ENCODE peak calls at places on chromosomes 6 and 20, in five cellular contexts. W is IMR-90, F is AG04449, T is transverse colon, M is hepatocyte. I is an unnamed sample.

GRCh38 chr6:84674395-84674794 is 90.0 kb downstream of the TBX18 start:
- DNase-seq in W (no peak), M (no peak), F (no peak), T (no peak), I (no peak)

GRCh38 chr6:107218142-107218541 is 102.8 kb upstream of the BEND3 start:
- DNase-seq in M (no peak), T (no peak), F (no peak), W (no peak), I (no peak)

GRCh38 chr20:37727247-37727956 is 33.6 kb downstream of the CTNNBL1 start:
- DNase-seq in M (peak; percentile 27), F (no peak), W (no peak), T (no peak), I (peak; percentile 25)

GRCh38 chr20:59808729-59809381 is 124.6 kb downstream of the SYCP2 start:
- DNase-seq in W (no peak), F (no peak), M (no peak), T (no peak), I (no peak)

GRCh38 chr20:1813101-1813529 is 82.1 kb upstream of the SIRPA start:
- DNase-seq in F (peak; percentile 71), W (peak; percentile 97), T (peak; percentile 35), M (no peak), I (peak; percentile 96)

GRCh38 chr6:39080246-39080875 is 31.8 kb downstream of the GLP1R start:
- DNase-seq in M (no peak), F (no peak), W (no peak), T (no peak), I (no peak)

GRCh38 chr6:19554356-19555225 is 282.6 kb upstream of the ID4 start:
- DNase-seq in T (no peak), W (no peak), F (no peak), M (peak; percentile 10), I (peak; percentile 11)

GRCh38 chr6:31861150-31861549 is 1.5 kb downstream of the NEU1 start:
- DNase-seq in M (peak; percentile 4), W (no peak), F (no peak), T (no peak), I (no peak)

GRCh38 chr20:19757487-19757972 is 528 bp upstream of the RIN2 start:
- DNase-seq in T (peak; percentile 74), F (no peak), M (peak; percentile 83), W (peak; percentile 70), I (peak; percentile 79)

GRCh38 chr20:7773511-7773910 is 166.7 kb downstream of the HAO1 start:
- DNase-seq in W (no peak), F (no peak), T (no peak), M (no peak), I (peak; percentile 40)

GRCh38 chr6:150093397-150093796 is 24.5 kb upstream of the ULBP3 start:
- DNase-seq in T (no peak), M (no peak), W (no peak), F (no peak), I (no peak)

GRCh38 chr6:17042422-17043147 is 59.3 kb upstream of the STMND1 start:
- DNase-seq in W (peak; percentile 68), F (no peak), T (peak; percentile 66), M (peak; percentile 84), I (peak; percentile 76)

GRCh38 chr6:74567891-74568290 is 638.0 kb downstream of the COL12A1 start:
- DNase-seq in F (no peak), W (no peak), M (no peak), T (no peak), I (no peak)

GRCh38 chr6:5746392-5747140 is 260.2 kb downstream of the NRN1 start:
- DNase-seq in W (no peak), F (no peak), M (no peak), T (no peak), I (no peak)

GRCh38 chr6:29925341-29926080 is 16.8 kb upstream of the HLA-A start:
- DNase-seq in M (no peak), T (no peak), W (no peak), F (no peak), I (no peak)

GRCh38 chr6:53306819-53307347 is 41.9 kb downstream of the ELOVL5 start:
- DNase-seq in F (no peak), W (peak; percentile 49), T (no peak), M (peak; percentile 59), I (no peak)

GRCh38 chr20:33423141-33423834 is 20.3 kb downstream of the SNTA1 start:
- DNase-seq in W (peak; percentile 68), T (peak; percentile 37), M (peak; percentile 56), F (peak; percentile 47), I (peak; percentile 95)

GRCh38 chr20:61930776-61931475 is 134.8 kb downstream of the TAF4 start:
- DNase-seq in M (no peak), T (no peak), W (no peak), F (no peak), I (no peak)

GRCh38 chr6:23036401-23036983 is 467.1 kb downstream of the HDGFL1 start:
- DNase-seq in F (no peak), M (no peak), W (peak; percentile 5), T (no peak), I (no peak)

GRCh38 chr20:37575884-37576283 is 48.2 kb upstream of the BLCAP start:
- DNase-seq in W (no peak), T (no peak), M (no peak), F (no peak), I (no peak)

GRCh38 chr6:150915156-150915555 is 49.7 kb downstream of the MTHFD1L start:
- DNase-seq in F (no peak), W (peak; percentile 69), T (no peak), M (no peak), I (peak; percentile 83)

GRCh38 chr6:132380358-132380757 is 20.9 kb downstream of the MOXD1 start:
- DNase-seq in F (no peak), W (peak; percentile 59), M (no peak), T (no peak), I (no peak)

GRCh38 chr20:22509090-22509938 is 75.1 kb downstream of the FOXA2 start:
- DNase-seq in W (no peak), T (no peak), F (no peak), M (no peak), I (no peak)

GRCh38 chr6:156873654-156874380 is 96.6 kb downstream of the ARID1B start:
- DNase-seq in M (no peak), F (no peak), T (no peak), W (no peak), I (no peak)

GRCh38 chr20:40702504-40702903 is 13.5 kb upstream of the MAFB start:
- DNase-seq in M (no peak), F (no peak), W (no peak), T (no peak), I (peak; percentile 13)
- TF ChIP-seq CTCF in M (no peak), F (no peak), W (no peak), T (no peak), I (no peak)

GRCh38 chr6:118881440-118882313 is 12.3 kb upstream of the ASF1A start:
- DNase-seq in M (no peak), T (no peak), F (no peak), W (no peak), I (no peak)
- H3K4me3 ChIP-seq in M (no peak overlapping the region), T (no peak overlapping the region), F (no peak overlapping the region), W (no peak overlapping the region), I (no peak overlapping the region)

DNA sequence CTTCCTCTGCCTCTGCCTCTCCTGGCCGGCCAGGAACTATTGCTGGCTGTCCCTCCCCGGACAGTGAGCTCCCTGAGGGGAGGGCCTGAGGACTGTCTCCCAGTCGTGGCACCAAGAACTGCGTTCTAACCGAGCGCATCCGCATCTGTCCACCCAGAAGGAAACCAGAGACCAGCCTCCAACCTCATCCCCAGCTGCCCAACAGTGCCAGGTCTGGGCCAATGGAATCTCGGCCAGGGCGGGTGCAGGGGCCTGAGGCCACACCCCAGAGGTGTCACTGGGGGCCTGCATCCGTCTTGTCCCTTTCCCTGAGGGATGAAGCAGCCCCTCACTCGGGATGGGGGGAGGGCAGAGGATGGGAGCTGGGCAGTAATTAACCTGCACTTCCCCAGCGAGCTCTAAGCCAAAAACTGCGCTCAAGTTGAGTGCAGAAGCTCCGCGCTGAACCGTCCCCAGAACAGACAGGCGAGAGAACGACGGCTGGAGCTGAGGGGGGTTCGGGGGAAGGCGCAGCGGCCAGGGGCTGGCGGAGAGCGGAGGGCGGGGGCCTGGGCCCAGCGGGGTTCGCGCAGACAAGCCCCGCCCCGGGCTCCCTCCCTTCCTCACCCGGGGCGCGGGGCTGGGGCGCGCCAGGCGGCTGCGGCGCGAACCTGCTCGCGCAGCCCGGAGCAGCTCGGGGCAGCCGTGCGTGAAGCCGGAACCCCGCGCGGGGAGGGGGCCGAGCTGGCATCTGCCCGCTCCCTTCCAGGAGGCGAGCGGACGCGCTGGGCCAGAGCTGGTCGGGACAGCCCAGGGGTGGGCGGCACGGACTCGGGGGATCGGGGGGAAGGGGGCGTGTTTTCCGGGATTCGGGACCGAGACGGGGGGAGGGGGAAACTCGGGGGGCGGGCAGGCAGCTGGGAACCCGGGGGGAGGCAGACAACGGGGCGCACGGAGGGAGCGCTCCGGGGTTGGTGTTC is 1.4 kb downstream of the TFEB start:
- DNase-seq in T (peak; percentile 82), W (peak; percentile 62), F (no peak), M (peak; percentile 93), I (peak; percentile 46)
- TF ChIP-seq CTCF in T (no peak), W (peak; percentile 2), F (no peak), M (no peak), I (no peak)

GRCh38 chr20:44247676-44248419 is 740 bp downstream of the GDAP1L1 start:
- DNase-seq in T (no peak), W (peak; percentile 15), F (no peak), M (peak; percentile 78), I (peak; percentile 21)
- H3K4me3 ChIP-seq in T (no peak overlapping the region), W (no peak overlapping the region), F (no peak overlapping the region), M (no peak overlapping the region), I (no peak overlapping the region)

DNA sequence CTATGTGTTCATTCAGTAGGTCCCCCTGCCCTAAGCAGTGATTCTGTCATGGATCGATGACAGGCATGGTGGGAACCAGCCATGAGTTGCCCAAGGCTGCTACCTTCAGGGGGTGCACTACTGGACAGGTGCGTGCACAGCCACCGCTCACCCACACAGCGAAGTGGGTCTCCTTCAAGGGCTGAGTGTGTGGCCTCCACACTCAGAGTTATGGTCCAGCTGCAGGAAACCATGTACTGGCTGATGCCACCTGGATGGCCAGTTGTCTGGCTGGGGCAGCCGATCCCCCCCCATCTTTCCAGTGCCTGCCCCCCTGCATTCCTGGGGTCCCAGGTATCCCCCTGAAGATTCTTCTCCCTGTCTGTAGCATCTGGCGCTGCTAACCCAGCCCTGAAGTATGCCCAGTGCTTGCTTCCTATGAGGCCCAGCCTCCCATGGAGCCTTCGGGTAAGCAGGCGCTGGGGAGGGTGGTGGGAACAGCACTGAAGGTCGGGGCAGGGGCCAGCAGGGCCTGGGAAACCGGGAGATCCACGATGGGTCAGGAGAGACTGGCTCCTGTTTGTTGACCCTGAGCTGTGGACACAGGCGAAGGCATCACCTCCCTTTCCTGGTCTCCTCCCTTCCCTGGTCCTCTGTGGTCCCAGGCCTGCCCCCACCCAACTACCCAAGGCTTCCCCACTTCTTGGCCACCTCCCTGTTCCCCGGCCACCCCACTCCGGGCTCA is 106.0 kb downstream of the VEGFA start:
- DNase-seq in W (no peak), T (no peak), M (no peak), F (no peak), I (no peak)
- TF ChIP-seq CTCF in W (no peak), T (no peak), M (no peak), F (no peak), I (no peak)

DNA sequence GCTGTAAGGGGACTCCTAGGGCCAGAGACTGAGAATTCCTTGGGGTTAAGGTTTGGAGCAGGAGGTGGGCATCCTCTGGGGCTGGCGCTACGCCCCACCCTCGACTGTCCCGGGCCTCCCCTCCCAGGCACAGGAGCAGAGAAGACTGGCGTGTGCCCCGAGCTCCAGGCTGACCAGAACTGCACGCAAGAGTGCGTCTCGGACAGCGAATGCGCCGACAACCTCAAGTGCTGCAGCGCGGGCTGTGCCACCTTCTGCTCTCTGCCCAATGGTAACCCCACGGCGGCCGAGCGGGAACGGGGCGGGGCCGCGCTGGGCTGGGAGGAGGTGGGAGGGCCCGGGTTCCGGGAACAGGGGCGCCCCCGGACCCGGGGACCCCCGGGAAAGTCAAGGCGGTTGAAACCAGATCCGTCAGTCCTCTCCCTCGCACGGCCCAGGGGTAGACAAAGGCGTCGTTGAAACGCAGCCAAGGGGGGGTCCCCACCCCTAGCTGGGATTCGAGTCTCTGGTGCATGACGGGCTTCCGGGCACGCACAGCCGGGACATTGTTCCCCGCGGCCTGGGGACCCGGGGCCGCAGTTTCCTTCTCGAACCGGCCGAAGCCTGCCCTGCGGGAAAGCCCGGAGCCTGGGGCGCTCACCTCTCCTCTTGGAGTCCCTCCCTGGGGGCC is 844 bp downstream of the WFDC2 start:
- DNase-seq in M (peak; percentile 65), T (peak; percentile 68), F (no peak), W (no peak), I (peak; percentile 7)
- H3K4me3 ChIP-seq in M (peak overlapping the region; percentile 47), T (peak overlapping the region; percentile 50), F (peak overlapping the region; percentile 39), W (peak overlapping the region; percentile 7), I (peak overlapping the region; percentile 50)

I was measured in fibroblast of the aortic adventitia.